ENCODE peak calls at places on chromosomes 16 and 17, in nine cellular contexts. V, K, N, A, O, H, B, Q and U are unnamed samples.

GRCh38 chr16:4801962-4802658 is at the start of gene ROGDI:
- DNase-seq in B (peak; percentile 75), A (peak; percentile 52), H (no peak), Q (peak; percentile 78), V (peak; percentile 83), K (peak; percentile 89), O (peak; percentile 80), N (peak; percentile 88), U (no peak)

GRCh38 chr17:7856081-7856791 is 1.1 kb downstream of the NAA38 start:
- DNase-seq in H (no peak), O (peak; percentile 38), V (peak; percentile 62), A (no peak), Q (no peak), N (peak; percentile 51), K (no peak), B (peak; percentile 8), U (no peak)

GRCh38 chr16:49810769-49811315 is 45.1 kb downstream of the ZNF423 start:
- DNase-seq in N (no peak), H (no peak), B (no peak), Q (no peak), K (no peak), V (no peak), A (no peak), O (no peak), U (no peak)

GRCh38 chr17:73308017-73308823 is 3.6 kb downstream of the CDC42EP4 start:
- DNase-seq in O (no peak), K (no peak), B (no peak), Q (no peak), V (no peak), H (no peak), N (no peak), A (peak; percentile 90), U (peak; percentile 86)

GRCh38 chr16:11706180-11706742 is 36.4 kb downstream of the TXNDC11 start:
- DNase-seq in B (no peak), K (no peak), V (no peak), O (no peak), N (peak; percentile 21), H (no peak), A (no peak), Q (no peak), U (no peak)

GRCh38 chr16:69315486-69316311 is 4.5 kb downstream of the VPS4A start:
- DNase-seq in N (no peak), K (no peak), B (no peak), H (no peak), A (no peak), O (no peak), Q (no peak), V (no peak), U (no peak)

GRCh38 chr16:30934827-30935557 is 11.6 kb downstream of the FBXL19 start:
- DNase-seq in N (no peak), B (peak; percentile 14), A (peak; percentile 47), Q (no peak), K (peak; percentile 78), V (peak; percentile 74), O (peak; percentile 30), H (no peak), U (no peak)

GRCh38 chr16:29230671-29231091 is 175.8 kb downstream of the NPIPB11 start:
- DNase-seq in V (no peak), B (no peak), H (no peak), A (no peak), N (no peak), Q (peak; percentile 1), K (peak; percentile 52), O (no peak), U (no peak)

GRCh38 chr17:74569392-74570003 is 2.2 kb upstream of the CD300H start:
- DNase-seq in N (no peak), Q (peak; percentile 20), V (peak; percentile 66), B (no peak), A (no peak), O (no peak), H (peak; percentile 56), K (no peak), U (peak; percentile 100)